ENCODE peak calls at places on chromosomes 2 and 18, in seven cellular contexts. Y, K, U, V, J, F and B are unnamed samples.

GRCh38 chr18:22493255-22493654 is 75.5 kb upstream of the CTAGE1 start:
- DNase-seq in Y (no peak), K (no peak), U (no peak), V (no peak), J (no peak), F (no peak), B (no peak)

GRCh38 chr2:105442056-105442455 is 43.2 kb upstream of the FHL2 start:
- DNase-seq in Y (no peak), K (no peak), U (no peak), V (no peak), J (no peak), F (no peak), B (no peak)

GRCh38 chr2:191538334-191538910 is 139.5 kb upstream of the NABP1 start:
- DNase-seq in Y (no peak), K (no peak), U (no peak), V (no peak), J (no peak), F (no peak), B (no peak)

GRCh38 chr2:36058076-36058475 is 297.5 kb upstream of the CRIM1 start:
- DNase-seq in Y (no peak), K (no peak), U (no peak), V (no peak), J (no peak), F (no peak), B (no peak)

GRCh38 chr2:73970850-73971471 is 13.7 kb upstream of the TET3 start:
- DNase-seq in Y (no peak), K (no peak), U (peak; percentile 84), V (peak; percentile 83), J (peak; percentile 82), F (no peak), B (peak; percentile 74)

GRCh38 chr2:53210538-53210937 is 557.1 kb upstream of the CHAC2 start:
- DNase-seq in Y (no peak), K (no peak), U (no peak), V (no peak), J (no peak), F (no peak), B (no peak)

GRCh38 chr18:21930177-21930576 is 189.6 kb downstream of the MIB1 start:
- DNase-seq in Y (no peak), K (no peak), U (no peak), V (no peak), J (no peak), F (no peak), B (no peak)

GRCh38 chr18:44597797-44598196 is 82.9 kb upstream of the SETBP1 start:
- DNase-seq in Y (no peak), K (no peak), U (no peak), V (no peak), J (no peak), F (no peak), B (no peak)

GRCh38 chr18:57447154-57447621 is 12.0 kb downstream of the ONECUT2 start:
- DNase-seq in Y (peak; percentile 45), K (peak; percentile 85), U (no peak), V (no peak), J (no peak), F (peak; percentile 29), B (no peak)

GRCh38 chr2:27117995-27118524 is 868 bp downstream of the CGREF1 start:
- DNase-seq in Y (peak; percentile 23), K (no peak), U (no peak), V (no peak), J (no peak), F (no peak), B (peak; percentile 32)

GRCh38 chr18:10971717-10972116 is 177.7 kb downstream of the PIEZO2 start:
- DNase-seq in Y (no peak), K (no peak), U (no peak), V (no peak), J (no peak), F (no peak), B (no peak)

GRCh38 chr2:60533114-60534033 is 20.1 kb downstream of the BCL11A start:
- DNase-seq in Y (peak; percentile 82), K (no peak), U (no peak), V (no peak), J (no peak), F (peak; percentile 62), B (no peak)

GRCh38 chr2:100886054-100886453 is 66.1 kb downstream of the NPAS2 start:
- DNase-seq in Y (no peak), K (no peak), U (no peak), V (no peak), J (no peak), F (no peak), B (no peak)

GRCh38 chr2:97654324-97654723 is 8.5 kb downstream of the COX5B start:
- DNase-seq in Y (no peak), K (no peak), U (no peak), V (no peak), J (no peak), F (no peak), B (no peak)

GRCh38 chr18:3234457-3234856 is 13.1 kb upstream of the MYL12A start:
- DNase-seq in Y (no peak), K (no peak), U (no peak), V (no peak), J (no peak), F (no peak), B (no peak)

GRCh38 chr2:221572821-221573429 is 821 bp upstream of the EPHA4 start:
- DNase-seq in Y (peak; percentile 71), K (peak; percentile 51), U (no peak), V (peak; percentile 51), J (peak; percentile 43), F (peak; percentile 63), B (peak; percentile 70)

GRCh38 chr2:128395196-128395595 is 76.5 kb upstream of the HS6ST1 start:
- DNase-seq in Y (no peak), K (no peak), U (peak; percentile 15), V (no peak), J (no peak), F (no peak), B (no peak)

GRCh38 chr2:105778344-105778607 is 33.6 kb downstream of the NCK2 start:
- DNase-seq in Y (no peak), K (no peak), U (no peak), V (no peak), J (no peak), F (no peak), B (no peak)

GRCh38 chr2:204299766-204300165 is 245.5 kb upstream of the PARD3B start:
- DNase-seq in Y (peak; percentile 3), K (no peak), U (no peak), V (no peak), J (no peak), F (no peak), B (no peak)

GRCh38 chr18:10798727-10799435 is 273.1 kb downstream of the NAPG start:
- DNase-seq in Y (peak; percentile 10), K (no peak), U (no peak), V (no peak), J (no peak), F (peak; percentile 31), B (no peak)

GRCh38 chr2:12177052-12177994 is 430.9 kb downstream of the LPIN1 start:
- DNase-seq in Y (peak; percentile 85), K (no peak), U (no peak), V (peak; percentile 46), J (peak; percentile 71), F (peak; percentile 81), B (peak; percentile 65)

GRCh38 chr2:30361751-30362394 is 85.2 kb upstream of the LCLAT1 start:
- DNase-seq in Y (no peak), K (no peak), U (no peak), V (no peak), J (no peak), F (peak; percentile 41), B (no peak)

GRCh38 chr2:50125230-50125629 is 906.7 kb downstream of the NRXN1 start:
- DNase-seq in Y (no peak), K (no peak), U (no peak), V (no peak), J (no peak), F (no peak), B (no peak)

GRCh38 chr2:191478754-191479679 is 198.9 kb upstream of the NABP1 start:
- DNase-seq in Y (peak; percentile 75), K (peak; percentile 53), U (no peak), V (peak; percentile 53), J (peak; percentile 57), F (peak; percentile 57), B (no peak)

GRCh38 chr18:56097561-56098095 is 509.6 kb upstream of the TCF4 start:
- DNase-seq in Y (no peak), K (no peak), U (no peak), V (no peak), J (no peak), F (no peak), B (no peak)

GRCh38 chr2:3557588-3558204 is 437 bp downstream of the RNASEH1 start:
- DNase-seq in Y (no peak), K (no peak), U (no peak), V (no peak), J (no peak), F (no peak), B (no peak)

GRCh38 chr2:43708891-43709290 is 32.7 kb upstream of the C1GALT1C1L start:
- DNase-seq in Y (peak; percentile 9), K (no peak), U (no peak), V (no peak), J (no peak), F (no peak), B (no peak)

DNA sequence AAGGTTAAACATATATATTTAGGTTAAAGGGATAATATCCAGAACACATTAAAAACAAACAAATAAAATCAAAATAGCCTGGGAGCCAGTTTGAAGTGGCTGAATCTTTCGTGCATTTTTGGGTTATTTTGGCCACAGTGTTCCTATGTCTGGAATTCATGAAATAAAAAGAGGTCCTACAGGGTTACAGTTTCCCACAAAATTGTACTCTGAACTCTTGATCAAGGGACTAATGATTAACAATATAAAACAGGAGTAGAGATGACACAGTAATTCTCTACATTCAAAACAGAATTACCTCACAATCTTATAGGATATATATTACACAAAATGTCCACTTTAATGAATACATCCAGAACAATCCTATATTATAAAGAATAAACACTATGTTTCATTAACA is 24.9 kb downstream of the VPS4B start:
- DNase-seq in Y (no peak), K (no peak), U (no peak), V (no peak), J (no peak), F (no peak), B (no peak)
- H3K36me3 ChIP-seq in Y (peaks cover 84% of the 10 kb centered on the region), K (peaks cover 16% of the 10 kb centered on the region), U (peaks cover 91% of the 10 kb centered on the region), V (peaks cover 4% of the 10 kb centered on the region), J (peaks cover 3% of the 10 kb centered on the region), F (peaks cover 95% of the 10 kb centered on the region), B (peaks cover 2% of the 10 kb centered on the region)

GRCh38 chr18:48845174-48845573 is 105.6 kb downstream of the SMAD7 start:
- DNase-seq in Y (no peak), K (no peak), U (peak; percentile 29), V (no peak), J (peak; percentile 36), F (no peak), B (peak; percentile 4)
- H3K4me1 ChIP-seq in Y (peaks cover 10% of the 10 kb centered on the region), K (peaks cover 22% of the 10 kb centered on the region), U (no peaks in the 10 kb centered on the region), V (peaks cover 4% of the 10 kb centered on the region), J (peaks cover 74% of the 10 kb centered on the region), F (peaks cover 14% of the 10 kb centered on the region), B (peaks cover 13% of the 10 kb centered on the region)

GRCh38 chr2:144963031-144963430 is 443.1 kb upstream of the ZEB2 start:
- DNase-seq in Y (no peak), K (no peak), U (no peak), V (no peak), J (no peak), F (no peak), B (no peak)
- H3K4me3 ChIP-seq in Y (no peak overlapping the region), K (no peak overlapping the region), U (no peak overlapping the region), V (no peak overlapping the region), J (no peak overlapping the region), F (no peak overlapping the region), B (no peak overlapping the region)

DNA sequence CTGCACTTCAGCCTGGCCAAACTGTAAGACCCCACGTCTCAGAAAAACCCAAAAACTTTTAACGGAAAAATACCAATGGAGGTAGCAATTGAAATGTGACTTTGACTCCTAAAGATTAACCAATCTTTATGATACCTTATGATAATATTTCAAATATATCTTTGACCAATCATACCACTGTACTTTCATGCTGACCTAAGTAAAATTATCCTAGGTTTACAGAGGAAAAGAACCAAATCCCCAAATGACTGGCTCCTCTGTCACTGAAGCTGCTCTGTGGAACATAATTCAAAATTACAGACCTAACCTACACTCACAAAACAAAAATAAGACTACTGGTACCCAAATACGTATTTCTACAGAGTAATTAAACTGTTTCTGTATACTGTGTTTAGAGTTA is 7.7 kb upstream of the STPG4 start:
- DNase-seq in Y (no peak), K (no peak), U (no peak), V (no peak), J (no peak), F (no peak), B (no peak)
- H3K36me3 ChIP-seq in Y (peaks cover 76% of the 10 kb centered on the region), K (peaks cover 15% of the 10 kb centered on the region), U (peaks cover 49% of the 10 kb centered on the region), V (no peaks in the 10 kb centered on the region), J (no peaks in the 10 kb centered on the region), F (peaks cover 84% of the 10 kb centered on the region), B (peaks cover 11% of the 10 kb centered on the region)